ENCODE peak calls at places on chromosome 7, in five cellular contexts. One of them, this sample, is unnamed.

GRCh38 chr7:157684157-157684595 is 347.4 kb downstream of the DNAJB6 start:
- DNase-seq in neuronal stem cell: peak; percentile 90
- DNase-seq in H9: peak; percentile 77
- DNase-seq in H1: no peak
- DNase-seq in IMR-90: no peak
- DNase-seq in this sample: no peak

GRCh38 chr7:155536451-155536850 is 9.9 kb downstream of the CNPY1 start:
- DNase-seq in IMR-90: no peak
- DNase-seq in neuronal stem cell: no peak
- DNase-seq in H1: no peak
- DNase-seq in H9: no peak
- DNase-seq in this sample: no peak

GRCh38 chr7:15832996-15833395 is 146.5 kb upstream of the MEOX2 start:
- DNase-seq in neuronal stem cell: no peak
- DNase-seq in IMR-90: no peak
- DNase-seq in H1: no peak
- DNase-seq in H9: no peak
- DNase-seq in this sample: no peak

GRCh38 chr7:99290980-99291607 is 18.5 kb downstream of the MYH16 start:
- DNase-seq in IMR-90: peak; percentile 90
- DNase-seq in H9: no peak
- DNase-seq in neuronal stem cell: no peak
- DNase-seq in H1: no peak
- DNase-seq in this sample: peak; percentile 60

GRCh38 chr7:38934536-38934935 is 25.5 kb upstream of the VPS41 start:
- DNase-seq in IMR-90: no peak
- DNase-seq in H9: no peak
- DNase-seq in neuronal stem cell: no peak
- DNase-seq in H1: no peak
- DNase-seq in this sample: no peak

GRCh38 chr7:155612658-155613057 is 31.8 kb upstream of the RBM33 start:
- DNase-seq in IMR-90: no peak
- DNase-seq in neuronal stem cell: no peak
- DNase-seq in H9: no peak
- DNase-seq in H1: no peak
- DNase-seq in this sample: no peak

GRCh38 chr7:17401806-17402627 is 103.6 kb downstream of the AHR start:
- DNase-seq in H9: no peak
- DNase-seq in neuronal stem cell: no peak
- DNase-seq in IMR-90: no peak
- DNase-seq in H1: no peak
- DNase-seq in this sample: no peak

GRCh38 chr7:126806614-126807013 is 446.1 kb downstream of the GRM8 start:
- DNase-seq in neuronal stem cell: no peak
- DNase-seq in IMR-90: no peak
- DNase-seq in H1: no peak
- DNase-seq in H9: no peak
- DNase-seq in this sample: no peak

GRCh38 chr7:90487808-90488207 is 18.4 kb downstream of the PTTG1IP2 start:
- DNase-seq in neuronal stem cell: no peak
- DNase-seq in H9: no peak
- DNase-seq in IMR-90: no peak
- DNase-seq in H1: no peak
- DNase-seq in this sample: no peak

GRCh38 chr7:121608785-121609184 is 212.7 kb upstream of the FAM3C start:
- DNase-seq in H1: no peak
- DNase-seq in H9: no peak
- DNase-seq in IMR-90: no peak
- DNase-seq in neuronal stem cell: no peak
- DNase-seq in this sample: no peak

GRCh38 chr7:55538538-55538937 is 33.8 kb downstream of the VOPP1 start:
- DNase-seq in H1: no peak
- DNase-seq in neuronal stem cell: no peak
- DNase-seq in IMR-90: peak; percentile 97
- DNase-seq in H9: no peak
- DNase-seq in this sample: peak; percentile 92

GRCh38 chr7:51138121-51139085 is 178.2 kb downstream of the COBL start:
- DNase-seq in H9: no peak
- DNase-seq in H1: peak; percentile 24
- DNase-seq in IMR-90: no peak
- DNase-seq in neuronal stem cell: no peak
- DNase-seq in this sample: no peak

GRCh38 chr7:139242741-139243281 is 11.8 kb downstream of the UBN2 start:
- DNase-seq in H9: no peak
- DNase-seq in IMR-90: peak; percentile 71
- DNase-seq in neuronal stem cell: no peak
- DNase-seq in H1: no peak
- DNase-seq in this sample: peak; percentile 60

GRCh38 chr7:82740246-82740848 is 296.8 kb upstream of the CACNA2D1 start:
- DNase-seq in neuronal stem cell: peak; percentile 38
- DNase-seq in H9: peak; percentile 38
- DNase-seq in H1: peak; percentile 64
- DNase-seq in IMR-90: peak; percentile 72
- DNase-seq in this sample: peak; percentile 69

GRCh38 chr7:3149231-3149960 is 105.7 kb upstream of the CARD11 start:
- DNase-seq in neuronal stem cell: no peak
- DNase-seq in H9: no peak
- DNase-seq in IMR-90: no peak
- DNase-seq in H1: no peak
- DNase-seq in this sample: no peak

GRCh38 chr7:119959811-119960210 is 313.2 kb upstream of the KCND2 start:
- DNase-seq in IMR-90: peak; percentile 75
- DNase-seq in H1: no peak
- DNase-seq in H9: no peak
- DNase-seq in neuronal stem cell: no peak
- DNase-seq in this sample: peak; percentile 40

GRCh38 chr7:157549612-157550299 is 213.0 kb downstream of the DNAJB6 start:
- DNase-seq in H9: no peak
- DNase-seq in neuronal stem cell: no peak
- DNase-seq in IMR-90: no peak
- DNase-seq in H1: no peak
- DNase-seq in this sample: no peak

GRCh38 chr7:131976411-131976810 is 420.0 kb upstream of the PODXL start:
- DNase-seq in neuronal stem cell: no peak
- DNase-seq in H1: no peak
- DNase-seq in IMR-90: no peak
- DNase-seq in H9: no peak
- DNase-seq in this sample: no peak

GRCh38 chr7:151706568-151707469 is 170.1 kb downstream of the PRKAG2 start:
- DNase-seq in H9: no peak
- DNase-seq in H1: no peak
- DNase-seq in IMR-90: peak; percentile 31
- DNase-seq in neuronal stem cell: no peak
- DNase-seq in this sample: no peak

GRCh38 chr7:80481196-80481884 is 30.5 kb downstream of the GNAT3 start:
- DNase-seq in H9: no peak
- DNase-seq in H1: no peak
- DNase-seq in IMR-90: no peak
- DNase-seq in neuronal stem cell: no peak
- DNase-seq in this sample: no peak

GRCh38 chr7:94962661-94963060 is 55.3 kb downstream of the PPP1R9A start:
- DNase-seq in H9: no peak
- DNase-seq in neuronal stem cell: no peak
- DNase-seq in H1: no peak
- DNase-seq in IMR-90: no peak
- DNase-seq in this sample: no peak

GRCh38 chr7:74141705-74142104 is 32.5 kb upstream of the EIF4H start:
- DNase-seq in H9: peak; percentile 50
- DNase-seq in H1: no peak
- DNase-seq in neuronal stem cell: no peak
- DNase-seq in IMR-90: no peak
- DNase-seq in this sample: no peak

GRCh38 chr7:100428199-100428966 is at the start of gene ZCWPW1:
- DNase-seq in H1: peak; percentile 96
- DNase-seq in IMR-90: peak; percentile 97
- DNase-seq in neuronal stem cell: peak; percentile 94
- DNase-seq in H9: peak; percentile 96
- DNase-seq in this sample: peak; percentile 97
- H4K91ac ChIP-seq in H1: peak within 1 kb of the TSS; percentile 98
- H4K91ac ChIP-seq in IMR-90: peak within 1 kb of the TSS; percentile 99
- H4K91ac ChIP-seq in neuronal stem cell: no peak within 1 kb of the TSS
- H4K91ac ChIP-seq in H9: no peak within 1 kb of the TSS
- H4K91ac ChIP-seq in this sample: peak within 1 kb of the TSS; percentile 100

GRCh38 chr7:64868469-64868868 is 34.6 kb upstream of the ZNF273 start:
- DNase-seq in neuronal stem cell: no peak
- DNase-seq in H9: peak; percentile 5
- DNase-seq in IMR-90: no peak
- DNase-seq in H1: no peak
- DNase-seq in this sample: no peak
- H2AFZ ChIP-seq in neuronal stem cell: no peak overlapping the region
- H2AFZ ChIP-seq in H9: no peak overlapping the region
- H2AFZ ChIP-seq in IMR-90: no peak overlapping the region
- H2AFZ ChIP-seq in H1: no peak overlapping the region
- H2AFZ ChIP-seq in this sample: no peak overlapping the region

GRCh38 chr7:14071045-14071444 is 81.6 kb upstream of the ETV1 start:
- DNase-seq in IMR-90: no peak
- DNase-seq in H9: no peak
- DNase-seq in neuronal stem cell: no peak
- DNase-seq in H1: no peak
- DNase-seq in this sample: no peak
- H2AK5ac ChIP-seq in IMR-90: no peak overlapping the region
- H2AK5ac ChIP-seq in H9: no peak overlapping the region
- H2AK5ac ChIP-seq in neuronal stem cell: no peak overlapping the region
- H2AK5ac ChIP-seq in H1: no peak overlapping the region
- H2AK5ac ChIP-seq in this sample: no peak overlapping the region

GRCh38 chr7:36513393-36513792 is 123.7 kb downstream of the ANLN start:
- DNase-seq in neuronal stem cell: no peak
- DNase-seq in H9: no peak
- DNase-seq in IMR-90: no peak
- DNase-seq in H1: no peak
- DNase-seq in this sample: no peak
- H4K91ac ChIP-seq in neuronal stem cell: no peak overlapping the region
- H4K91ac ChIP-seq in H9: no peak overlapping the region
- H4K91ac ChIP-seq in IMR-90: no peak overlapping the region
- H4K91ac ChIP-seq in H1: no peak overlapping the region
- H4K91ac ChIP-seq in this sample: no peak overlapping the region

DNA sequence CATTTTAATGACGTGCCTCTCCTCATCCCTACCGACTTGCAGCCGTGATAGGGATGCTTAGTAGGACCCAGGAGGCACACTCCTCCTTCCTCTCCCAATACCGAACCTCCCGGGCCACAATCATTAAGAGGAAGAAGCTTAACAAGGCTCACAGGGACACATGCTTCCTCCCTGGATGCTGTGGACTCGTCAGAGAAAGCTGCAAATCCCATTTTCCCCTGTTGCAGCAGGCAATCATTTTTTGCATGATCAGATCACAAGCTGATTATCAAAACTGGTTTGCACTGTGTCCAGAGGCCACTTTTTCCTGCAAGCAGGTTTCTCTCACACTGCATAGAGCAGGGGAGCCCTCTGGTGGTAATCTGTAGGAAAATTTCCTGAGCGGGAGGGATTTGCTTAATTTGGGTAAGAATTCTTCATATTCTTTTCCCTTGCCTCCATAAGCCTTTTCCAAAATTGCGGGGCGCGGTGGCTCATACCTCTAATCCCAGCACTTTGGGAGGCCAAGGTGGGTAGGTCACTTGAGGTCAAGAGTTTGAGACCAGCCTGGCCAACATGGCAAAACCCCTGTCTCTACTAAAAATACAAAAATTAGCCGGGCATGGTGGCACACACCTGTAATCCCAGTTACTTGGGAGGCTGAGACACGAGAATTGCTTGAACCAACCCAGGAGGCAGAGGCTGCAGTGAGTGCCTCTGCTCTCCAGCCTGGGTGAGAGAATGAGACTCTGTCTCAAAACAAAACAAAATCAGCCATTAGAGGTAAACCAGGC is 16.1 kb upstream of the LAMB4 start:
- DNase-seq in H9: peak; percentile 74
- DNase-seq in H1: peak; percentile 77
- DNase-seq in IMR-90: peak; percentile 86
- DNase-seq in neuronal stem cell: peak; percentile 78
- DNase-seq in this sample: peak; percentile 83
- H2AFZ ChIP-seq in H9: peak overlapping the region; percentile 99
- H2AFZ ChIP-seq in H1: peak overlapping the region; percentile 100
- H2AFZ ChIP-seq in IMR-90: peak overlapping the region; percentile 87
- H2AFZ ChIP-seq in neuronal stem cell: peak overlapping the region; percentile 85
- H2AFZ ChIP-seq in this sample: peak overlapping the region; percentile 84

GRCh38 chr7:142311876-142312275 is 54.0 kb upstream of the PRSS58 start:
- DNase-seq in H1: no peak
- DNase-seq in H9: no peak
- DNase-seq in neuronal stem cell: no peak
- DNase-seq in IMR-90: no peak
- DNase-seq in this sample: no peak

GRCh38 chr7:142308326-142308725 is 50.5 kb upstream of the PRSS58 start:
- DNase-seq in H1: no peak
- DNase-seq in IMR-90: no peak
- DNase-seq in neuronal stem cell: no peak
- DNase-seq in H9: no peak
- DNase-seq in this sample: no peak

GRCh38 chr7:142307246-142307900 is 49.5 kb upstream of the PRSS58 start:
- DNase-seq in IMR-90: no peak
- DNase-seq in H1: no peak
- DNase-seq in neuronal stem cell: no peak
- DNase-seq in H9: no peak
- DNase-seq in this sample: no peak

GRCh38 chr7:142313528-142313927 is 55.7 kb upstream of the PRSS58 start:
- DNase-seq in IMR-90: no peak
- DNase-seq in H1: no peak
- DNase-seq in H9: no peak
- DNase-seq in neuronal stem cell: no peak
- DNase-seq in this sample: no peak

DNA sequence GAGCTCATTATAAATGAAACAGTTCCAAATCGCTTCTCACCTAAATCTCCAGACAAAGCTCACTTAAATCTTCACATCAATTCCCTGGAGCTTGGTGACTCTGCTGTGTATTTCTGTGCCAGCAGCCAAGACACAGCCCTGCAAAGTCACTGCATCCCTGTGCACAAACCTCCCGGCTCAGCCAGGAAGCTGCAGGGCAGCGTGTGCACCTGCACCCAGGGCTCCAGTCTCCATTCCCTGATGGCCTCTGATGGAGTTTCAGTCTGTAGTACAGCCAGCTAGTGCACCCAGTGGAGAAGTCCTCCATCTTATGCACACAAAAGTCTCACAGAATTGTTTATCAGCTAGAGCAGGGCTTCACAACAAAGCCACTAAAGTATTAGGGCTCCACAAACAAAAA is 51.1 kb upstream of the PRSS58 start:
- DNase-seq in H9: no peak
- DNase-seq in neuronal stem cell: no peak
- DNase-seq in H1: no peak
- DNase-seq in IMR-90: no peak
- DNase-seq in this sample: no peak
- H2AK5ac ChIP-seq in H9: no peak overlapping the region
- H2AK5ac ChIP-seq in neuronal stem cell: no peak overlapping the region
- H2AK5ac ChIP-seq in H1: no peak overlapping the region
- H2AK5ac ChIP-seq in IMR-90: no peak overlapping the region
- H2AK5ac ChIP-seq in this sample: no peak overlapping the region